ENCODE peak calls at places on chromosomes 11 and 22, in five cellular contexts. E is T-helper 2 cell; T is A549; L is pancreas; Y is activated T-cell treated with anti-CD3 and anti-CD28 coated beads, Interleukin-2, amount 50 U/mL, for 48 hours. K is an unnamed sample.

GRCh38 chr11:74672956-74673895 is 58.0 kb downstream of the CHRDL2 start:
- DNase-seq in E (no peak), T (peak), L (peak), Y (no peak), K (peak)

GRCh38 chr22:37182949-37183245 is 5.2 kb downstream of the C1QTNF6 start:
- DNase-seq in E (no peak), T (no peak), L (no peak), Y (no peak), K (no peak)

GRCh38 chr11:58490827-58491226 is 17.1 kb downstream of the OR5B21 start:
- DNase-seq in E (no peak), T (no peak), L (no peak), Y (no peak), K (no peak)

GRCh38 chr11:693415-693831 is 1.6 kb downstream of the DEAF1 start:
- DNase-seq in E (no peak), T (no peak), L (no peak), Y (peak), K (no peak)

GRCh38 chr11:6333112-6333511 is 12.8 kb upstream of the CAVIN3 start:
- DNase-seq in E (no peak), T (no peak), L (no peak), Y (no peak), K (no peak)

GRCh38 chr11:107496011-107496410 is 38.4 kb upstream of the CWF19L2 start:
- DNase-seq in E (no peak), T (no peak), L (no peak), Y (no peak), K (no peak)

GRCh38 chr11:39681428-39681827 is 1778.0 kb downstream of the LRRC4C start:
- DNase-seq in E (no peak), T (no peak), L (no peak), Y (no peak), K (no peak)

GRCh38 chr11:73178092-73178539 is 36.0 kb upstream of the FCHSD2 start:
- DNase-seq in E (peak), T (peak), L (peak), Y (peak), K (peak)

GRCh38 chr11:130146797-130147196 is 12.8 kb upstream of the ST14 start:
- DNase-seq in E (no peak), T (no peak), L (peak), Y (no peak), K (no peak)

GRCh38 chr11:10642298-10642697 is 51.3 kb downstream of the IRAG1 start:
- DNase-seq in E (no peak), T (no peak), L (no peak), Y (no peak), K (no peak)

GRCh38 chr22:18024956-18025720 is 777 bp upstream of the MICAL3 start:
- DNase-seq in E (no peak), T (no peak), L (no peak), Y (no peak), K (no peak)

GRCh38 chr11:134823970-134824369 is 411.9 kb upstream of the B3GAT1 start:
- DNase-seq in E (no peak), T (no peak), L (no peak), Y (no peak), K (no peak)

GRCh38 chr22:36106910-36107309 is 53.6 kb downstream of the APOL3 start:
- DNase-seq in E (no peak), T (no peak), L (no peak), Y (no peak), K (no peak)

GRCh38 chr22:34489861-34490260 is 569.6 kb upstream of the LARGE1 start:
- DNase-seq in E (no peak), T (no peak), L (no peak), Y (no peak), K (no peak)

GRCh38 chr11:113555071-113555739 is 80.0 kb upstream of the DRD2 start:
- DNase-seq in E (no peak), T (no peak), L (no peak), Y (no peak), K (no peak)

GRCh38 chr22:39938509-39938908 is 21.7 kb upstream of the TMA7B start:
- DNase-seq in E (peak), T (no peak), L (no peak), Y (peak), K (no peak)

GRCh38 chr11:13119928-13120520 is 110.9 kb downstream of the RASSF10 start:
- DNase-seq in E (no peak), T (no peak), L (no peak), Y (no peak), K (no peak)

GRCh38 chr11:128916037-128916572 is 24.9 kb downstream of the KCNJ5 start:
- DNase-seq in E (no peak), T (no peak), L (no peak), Y (no peak), K (no peak)